ENCODE peak calls at places on chromosomes 13 and 19, in seven cellular contexts. G, K, E, C, A, S and U are unnamed samples.
A peak's percentile ranks its signal among the peaks of the same experiment; 100 is the strongest.

GRCh38 chr13:99746857-99747710 is 224.5 kb downstream of the ZIC5 start:
- DNase-seq in G (no peak), K (no peak), E (peak; percentile 77), C (no peak), A (no peak), S (no peak), U (no peak)

GRCh38 chr13:47396915-47397314 is 500.1 kb upstream of the HTR2A start:
- DNase-seq in G (no peak), K (no peak), E (peak; percentile 46), C (no peak), A (no peak), S (no peak), U (no peak)

GRCh38 chr13:65497265-65497664 is 1732.9 kb downstream of the PCDH9 start:
- DNase-seq in G (no peak), K (no peak), E (no peak), C (no peak), A (no peak), S (no peak), U (no peak)

GRCh38 chr19:4064551-4065260 is 2.0 kb downstream of the ZBTB7A start:
- DNase-seq in G (peak; percentile 59), K (peak; percentile 74), E (peak; percentile 59), C (peak; percentile 77), A (no peak), S (peak; percentile 85), U (no peak)

GRCh38 chr19:17303167-17303939 is at the start of gene ABHD8:
- DNase-seq in G (peak; percentile 96), K (peak; percentile 94), E (peak; percentile 99), C (peak; percentile 97), A (peak; percentile 85), S (peak; percentile 99), U (peak; percentile 97)

GRCh38 chr13:97386832-97387486 is 47.0 kb upstream of the RAP2A start:
- DNase-seq in G (no peak), K (no peak), E (no peak), C (no peak), A (no peak), S (no peak), U (no peak)

GRCh38 chr13:77265336-77265735 is 61.6 kb downstream of the MYCBP2 start:
- DNase-seq in G (no peak), K (no peak), E (no peak), C (no peak), A (no peak), S (no peak), U (no peak)

GRCh38 chr13:49046534-49046933 is 70.8 kb downstream of the FNDC3A start:
- DNase-seq in G (no peak), K (no peak), E (no peak), C (no peak), A (no peak), S (no peak), U (no peak)

GRCh38 chr13:95388420-95389079 is 87.3 kb upstream of the ABCC4 start:
- DNase-seq in G (no peak), K (no peak), E (no peak), C (no peak), A (no peak), S (no peak), U (no peak)

GRCh38 chr19:50658438-50659317 is 9.4 kb downstream of the C19orf81 start:
- DNase-seq in G (peak; percentile 51), K (peak; percentile 30), E (peak; percentile 97), C (peak; percentile 60), A (no peak), S (peak; percentile 60), U (peak; percentile 30)

GRCh38 chr13:109985871-109986270 is 199.5 kb upstream of the IRS2 start:
- DNase-seq in G (no peak), K (no peak), E (no peak), C (no peak), A (no peak), S (no peak), U (no peak)

GRCh38 chr13:107531816-107532215 is 683.5 kb downstream of the LIG4 start:
- DNase-seq in G (no peak), K (no peak), E (no peak), C (no peak), A (no peak), S (no peak), U (no peak)

GRCh38 chr13:46641274-46642081 is 88.5 kb downstream of the LRCH1 start:
- DNase-seq in G (peak; percentile 44), K (no peak), E (no peak), C (no peak), A (no peak), S (no peak), U (no peak)

GRCh38 chr13:97121894-97122293 is 100.2 kb upstream of the MBNL2 start:
- DNase-seq in G (no peak), K (no peak), E (no peak), C (no peak), A (no peak), S (no peak), U (no peak)

GRCh38 chr13:98688373-98688772 is 64.1 kb downstream of the SLC15A1 start:
- DNase-seq in G (no peak), K (no peak), E (peak; percentile 75), C (no peak), A (no peak), S (no peak), U (no peak)

GRCh38 chr19:44661904-44662303 is 9.4 kb upstream of the CEACAM19 start:
- DNase-seq in G (no peak), K (no peak), E (no peak), C (peak; percentile 13), A (no peak), S (no peak), U (no peak)

GRCh38 chr19:843180-843835 is 2.5 kb downstream of the PRTN3 start:
- DNase-seq in G (no peak), K (no peak), E (peak; percentile 79), C (peak; percentile 58), A (no peak), S (no peak), U (no peak)

GRCh38 chr19:6020166-6020967 is 42.4 kb upstream of the RANBP3 start:
- DNase-seq in G (no peak), K (no peak), E (no peak), C (no peak), A (no peak), S (peak; percentile 34), U (no peak)

GRCh38 chr19:32876236-32876918 is 6.8 kb upstream of the SLC7A9 start:
- DNase-seq in G (no peak), K (no peak), E (no peak), C (no peak), A (no peak), S (no peak), U (peak; percentile 45)

GRCh38 chr19:48102870-48103751 is 7.5 kb downstream of the PLA2G4C start:
- DNase-seq in G (no peak), K (no peak), E (peak; percentile 82), C (no peak), A (no peak), S (no peak), U (no peak)

GRCh38 chr19:56538761-56539263 is at the start of gene ZFP28:
- DNase-seq in G (peak; percentile 89), K (peak; percentile 70), E (peak; percentile 68), C (peak; percentile 75), A (peak; percentile 31), S (peak; percentile 90), U (peak; percentile 73)

GRCh38 chr13:101115762-101116161 is 300.5 kb downstream of the NALCN start:
- DNase-seq in G (no peak), K (no peak), E (peak; percentile 71), C (no peak), A (no peak), S (no peak), U (no peak)

GRCh38 chr19:54021932-54022331 is 30.5 kb downstream of the CACNG6 start:
- DNase-seq in G (no peak), K (no peak), E (no peak), C (no peak), A (no peak), S (no peak), U (no peak)

GRCh38 chr19:57302727-57303401 is 17.4 kb upstream of the ZNF543 start:
- DNase-seq in G (no peak), K (no peak), E (peak; percentile 53), C (no peak), A (no peak), S (no peak), U (no peak)

DNA sequence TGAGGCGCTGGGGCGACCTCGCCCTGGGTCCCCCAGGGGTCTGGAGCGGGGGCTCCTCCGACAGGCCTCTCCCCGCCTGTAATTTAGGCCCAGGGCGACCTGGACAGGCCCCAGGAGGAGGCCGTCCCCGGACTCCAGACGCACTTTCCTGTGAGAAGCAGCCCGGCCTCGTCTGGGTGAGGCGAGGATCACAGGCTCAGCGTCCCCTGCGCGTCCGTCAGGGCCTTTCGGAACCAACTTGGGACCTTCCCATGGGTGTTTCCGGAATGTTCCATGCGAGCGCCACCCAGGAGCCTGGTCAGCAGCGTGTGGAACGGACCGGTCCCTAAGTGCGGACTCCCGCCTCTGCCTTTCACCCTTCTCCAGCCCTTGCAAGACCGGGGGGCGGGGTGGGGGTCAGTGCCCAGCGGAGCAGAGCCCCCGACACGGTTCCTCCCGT is 1.0 kb upstream of the GRTP1 start:
- DNase-seq in G (no peak), K (no peak), E (peak; percentile 46), C (no peak), A (no peak), S (peak; percentile 71), U (peak; percentile 70)
- H3K4me3 ChIP-seq in G (peak overlapping the region; percentile 69), K (no peak overlapping the region), E (peak overlapping the region; percentile 57), C (no peak overlapping the region), A (peak overlapping the region; percentile 61), S (peak overlapping the region; percentile 63), U (peak overlapping the region; percentile 56)

GRCh38 chr13:41919031-41919740 is 41.7 kb downstream of the VWA8 start:
- DNase-seq in G (no peak), K (no peak), E (peak; percentile 31), C (no peak), A (no peak), S (no peak), U (no peak)

GRCh38 chr13:41919741-41920487 is 41.0 kb downstream of the VWA8 start:
- DNase-seq in G (no peak), K (no peak), E (no peak), C (no peak), A (no peak), S (no peak), U (no peak)

GRCh38 chr13:41916173-41916954 is 44.5 kb downstream of the VWA8 start:
- DNase-seq in G (no peak), K (no peak), E (no peak), C (no peak), A (no peak), S (no peak), U (no peak)

GRCh38 chr13:41915096-41915495 is 45.8 kb downstream of the VWA8 start:
- DNase-seq in G (no peak), K (no peak), E (no peak), C (no peak), A (no peak), S (no peak), U (no peak)

GRCh38 chr13:41917641-41918040 is 43.3 kb downstream of the VWA8 start:
- DNase-seq in G (no peak), K (no peak), E (no peak), C (no peak), A (no peak), S (no peak), U (no peak)
- H3K27ac ChIP-seq in G (peak overlapping the region; percentile 63), K (no peak overlapping the region), E (no peak overlapping the region), C (no peak overlapping the region), A (no peak overlapping the region), S (peak overlapping the region; percentile 71), U (no peak overlapping the region)

GRCh38 chr13:111183959-111184684 is 69.0 kb downstream of the ARHGEF7 start:
- DNase-seq in G (peak; percentile 47), K (no peak), E (no peak), C (no peak), A (no peak), S (no peak), U (no peak)
- TF ChIP-seq CTCF in G (no peak), K (no peak), E (no peak), C (no peak), A (no peak), S (no peak), U (no peak)

GRCh38 chr13:29520671-29521070 is 74.8 kb downstream of the SLC7A1 start:
- DNase-seq in G (no peak), K (no peak), E (no peak), C (no peak), A (no peak), S (no peak), U (peak; percentile 55)
- H3K4me3 ChIP-seq in G (no peak overlapping the region), K (no peak overlapping the region), E (no peak overlapping the region), C (no peak overlapping the region), A (no peak overlapping the region), S (no peak overlapping the region), U (no peak overlapping the region)